ENCODE peak calls at places on chromosomes 7 and 10, in six cellular contexts. O, Z, U, K, S and W are unnamed samples.
A peak's percentile ranks its signal among the peaks of the same experiment; 100 is the strongest.

GRCh38 chr10:63027533-63027932 is 105.6 kb upstream of the NRBF2 start:
- DNase-seq in O (no peak), Z (no peak), U (no peak), K (no peak), S (no peak), W (no peak)

GRCh38 chr10:131841669-131842139 is 59.1 kb upstream of the PPP2R2D start:
- DNase-seq in O (no peak), Z (no peak), U (no peak), K (no peak), S (no peak), W (no peak)

GRCh38 chr10:114255227-114255626 is 16.2 kb downstream of the VWA2 start:
- DNase-seq in O (no peak), Z (no peak), U (no peak), K (no peak), S (no peak), W (no peak)

GRCh38 chr7:83271212-83272099 is 108.8 kb upstream of the PCLO start:
- DNase-seq in O (peak; percentile 18), Z (peak; percentile 84), U (peak; percentile 35), K (peak; percentile 69), S (no peak), W (no peak)

GRCh38 chr10:53230651-53231050 is 458.1 kb upstream of the MBL2 start:
- DNase-seq in O (no peak), Z (no peak), U (no peak), K (no peak), S (no peak), W (no peak)

GRCh38 chr10:117970962-117971361 is 75.8 kb downstream of the RAB11FIP2 start:
- DNase-seq in O (no peak), Z (no peak), U (no peak), K (no peak), S (no peak), W (no peak)

GRCh38 chr10:72323108-72323932 is 31.4 kb downstream of the DNAJB12 start:
- DNase-seq in O (no peak), Z (no peak), U (no peak), K (no peak), S (no peak), W (no peak)

GRCh38 chr7:69564454-69565417 is 33.5 kb upstream of the AUTS2 start:
- DNase-seq in O (no peak), Z (peak; percentile 76), U (no peak), K (peak; percentile 62), S (no peak), W (peak; percentile 81)

GRCh38 chr10:13684252-13684791 is 97.6 kb downstream of the PRPF18 start:
- DNase-seq in O (peak; percentile 20), Z (peak; percentile 76), U (peak; percentile 68), K (peak; percentile 90), S (no peak), W (peak; percentile 64)

GRCh38 chr7:37344886-37345579 is 103.6 kb downstream of the ELMO1 start:
- DNase-seq in O (no peak), Z (no peak), U (no peak), K (no peak), S (no peak), W (no peak)

GRCh38 chr7:147079083-147079482 is 962.5 kb downstream of the CNTNAP2 start:
- DNase-seq in O (no peak), Z (no peak), U (no peak), K (no peak), S (no peak), W (no peak)

GRCh38 chr10:119333146-119333792 is 125.9 kb downstream of the GRK5 start:
- DNase-seq in O (peak; percentile 98), Z (peak; percentile 40), U (peak; percentile 42), K (no peak), S (no peak), W (no peak)

GRCh38 chr7:100793806-100794660 is 33.3 kb downstream of the EPHB4 start:
- DNase-seq in O (no peak), Z (peak; percentile 43), U (peak; percentile 27), K (peak; percentile 20), S (no peak), W (no peak)

GRCh38 chr7:48090095-48090805 is 1.2 kb downstream of the UPP1 start:
- DNase-seq in O (no peak), Z (peak; percentile 56), U (no peak), K (peak; percentile 51), S (no peak), W (no peak)

GRCh38 chr7:34385385-34385784 is 272.6 kb upstream of the NPSR1 start:
- DNase-seq in O (no peak), Z (peak; percentile 29), U (no peak), K (no peak), S (no peak), W (no peak)

GRCh38 chr10:24262929-24263653 is 54.2 kb downstream of the KIAA1217 start:
- DNase-seq in O (no peak), Z (peak; percentile 37), U (no peak), K (peak; percentile 50), S (no peak), W (peak; percentile 51)

GRCh38 chr7:55250313-55250712 is 114.8 kb upstream of the LANCL2 start:
- DNase-seq in O (peak; percentile 51), Z (peak; percentile 23), U (peak; percentile 54), K (peak; percentile 25), S (no peak), W (no peak)

GRCh38 chr7:111424768-111425167 is 137.5 kb downstream of the IMMP2L start:
- DNase-seq in O (no peak), Z (peak; percentile 35), U (peak; percentile 69), K (peak; percentile 36), S (no peak), W (no peak)

GRCh38 chr7:92763636-92764423 is 72.5 kb downstream of the CDK6 start:
- DNase-seq in O (peak; percentile 16), Z (peak; percentile 84), U (peak; percentile 85), K (peak; percentile 65), S (no peak), W (no peak)

GRCh38 chr7:121530251-121531174 is 134.4 kb upstream of the FAM3C start:
- DNase-seq in O (no peak), Z (peak; percentile 98), U (peak; percentile 100), K (peak; percentile 97), S (peak; percentile 25), W (peak; percentile 96)

GRCh38 chr7:101066141-101066857 is 19.0 kb upstream of the TRIM56 start:
- DNase-seq in O (peak; percentile 23), Z (peak; percentile 83), U (peak; percentile 25), K (no peak), S (no peak), W (peak; percentile 18)

GRCh38 chr7:128052404-128052803 is 21.2 kb upstream of the LRRC4 start:
- DNase-seq in O (no peak), Z (no peak), U (no peak), K (no peak), S (no peak), W (no peak)

GRCh38 chr7:137003606-137004005 is 135.2 kb downstream of the CHRM2 start:
- DNase-seq in O (no peak), Z (no peak), U (no peak), K (no peak), S (no peak), W (no peak)